ENCODE peak calls at places on chromosomes 4 and X, in eight cellular contexts. H is substantia nigra; T is psoas muscle; F is activated gamma-delta T cell treated with Interleukin-2 at 50 U/mL for 16 hours; O is activated CD4-positive, alpha-beta T cell treated with anti-CD3 and anti-CD28 coated beads, Interleukin-2, amount 50 U/mL, for 1 hour; U is GM18507; M is PC-3; L is iris pigment epithelial cell. S is an unnamed sample.

GRCh38 chrX:2282490-2283090 is 218.2 kb downstream of the DHRSX start:
- DNase-seq in T (no peak), U (no peak), M (no peak), H (no peak), F (no peak), L (no peak), O (no peak), S (no peak)

GRCh38 chr4:153611679-153612078 is 72.4 kb upstream of the TLR2 start:
- DNase-seq in M (peak; percentile 57), O (no peak), H (no peak), F (no peak), L (peak; percentile 76), T (no peak), U (no peak), S (peak; percentile 38)

GRCh38 chr4:37423310-37423709 is 178.8 kb downstream of the NWD2 start:
- DNase-seq in T (no peak), F (no peak), O (no peak), U (no peak), L (no peak), M (no peak), H (no peak), S (no peak)

GRCh38 chrX:1719270-1719669 is 104.4 kb downstream of the ASMT start:
- DNase-seq in M (peak; percentile 6), F (no peak), H (no peak), L (no peak), U (no peak), T (no peak), O (no peak), S (no peak)

GRCh38 chrX:19883878-19884277 is 3.5 kb downstream of the SH3KBP1 start:
- DNase-seq in L (no peak), U (no peak), H (no peak), M (peak; percentile 76), F (peak; percentile 20), O (peak; percentile 14), T (no peak), S (peak; percentile 25)

GRCh38 chr4:150415213-150415612 is 166.7 kb upstream of the MAB21L2 start:
- DNase-seq in H (no peak), O (no peak), M (no peak), U (no peak), F (no peak), L (peak; percentile 35), T (no peak), S (no peak)

GRCh38 chr4:99856166-99856565 is 38.1 kb downstream of the LAMTOR3 start:
- DNase-seq in O (no peak), F (no peak), L (peak; percentile 82), T (no peak), H (no peak), U (no peak), M (peak; percentile 48), S (peak; percentile 80)

GRCh38 chr4:122218762-122219161 is 66.6 kb downstream of the BLTP1 start:
- DNase-seq in F (no peak), M (peak; percentile 13), O (no peak), L (peak; percentile 10), H (no peak), T (no peak), U (no peak), S (peak; percentile 11)

GRCh38 chrX:56785442-56785841 is 56.4 kb downstream of the NBDY start:
- DNase-seq in T (no peak), O (no peak), L (no peak), U (no peak), F (no peak), H (no peak), M (no peak), S (no peak)

GRCh38 chr4:139154134-139154421 is 22.9 kb downstream of the ELF2 start:
- DNase-seq in F (no peak), L (no peak), O (no peak), M (no peak), H (no peak), U (no peak), T (no peak), S (no peak)

GRCh38 chr4:152408514-152409327 is 127.2 kb downstream of the FBXW7 start:
- DNase-seq in L (peak; percentile 58), M (peak; percentile 55), F (no peak), H (no peak), O (no peak), T (no peak), U (no peak), S (peak; percentile 54)

GRCh38 chr4:180422989-180423766 is 1820.0 kb upstream of the TENM3 start:
- DNase-seq in T (no peak), F (no peak), U (no peak), O (no peak), H (no peak), L (no peak), M (no peak), S (no peak)

GRCh38 chr4:185238261-185238681 is 28.9 kb downstream of the SNX25 start:
- DNase-seq in T (no peak), H (no peak), M (no peak), O (no peak), L (peak; percentile 83), U (no peak), F (no peak), S (no peak)

GRCh38 chr4:6926081-6926480 is 16.5 kb downstream of the TBC1D14 start:
- DNase-seq in T (no peak), H (no peak), L (no peak), F (no peak), U (no peak), M (no peak), O (no peak), S (no peak)

GRCh38 chr4:114100288-114101031 is 121.0 kb upstream of the ARSJ start:
- DNase-seq in L (no peak), H (no peak), U (no peak), F (no peak), M (peak; percentile 22), O (no peak), T (no peak), S (no peak)

GRCh38 chr4:7894677-7895181 is 44.9 kb downstream of the AFAP1 start:
- DNase-seq in F (no peak), T (no peak), L (no peak), M (no peak), H (no peak), U (no peak), O (no peak), S (no peak)

GRCh38 chr4:48698029-48698901 is 81.8 kb downstream of the FRYL start:
- DNase-seq in U (no peak), O (no peak), L (peak; percentile 96), F (no peak), T (peak; percentile 30), H (no peak), M (peak; percentile 81), S (peak; percentile 92)

GRCh38 chrX:135893294-135893817 is at the start of the genes CT45A10 and SAGE1:
- DNase-seq in O (no peak), U (no peak), M (no peak), H (no peak), T (no peak), F (no peak), L (no peak), S (no peak)

GRCh38 chr4:55121246-55121645 is 4.1 kb downstream of the KDR start:
- DNase-seq in T (no peak), O (no peak), M (peak; percentile 29), F (no peak), L (no peak), H (no peak), U (no peak), S (no peak)

GRCh38 chr4:4361883-4362282 is 25.0 kb upstream of the NSG1 start:
- DNase-seq in M (no peak), L (no peak), O (no peak), U (no peak), H (no peak), F (no peak), T (no peak), S (no peak)

GRCh38 chr4:93710101-93710846 is 118.3 kb upstream of the ATOH1 start:
- DNase-seq in L (no peak), M (peak; percentile 49), U (no peak), T (no peak), F (no peak), H (peak; percentile 2), O (no peak), S (no peak)

GRCh38 chrX:139642241-139642927 is 65.6 kb downstream of the MCF2 start:
- DNase-seq in L (peak; percentile 0), M (no peak), F (no peak), H (no peak), U (no peak), T (no peak), O (no peak), S (peak; percentile 43)

GRCh38 chr4:1223841-1224809 is 24.8 kb downstream of the CTBP1 start:
- DNase-seq in T (no peak), F (no peak), H (no peak), L (no peak), U (no peak), M (no peak), O (no peak), S (no peak)

GRCh38 chr4:94447754-94448411 is 3.9 kb upstream of the PDLIM5 start:
- DNase-seq in T (no peak), H (no peak), O (no peak), F (no peak), L (no peak), M (peak; percentile 36), U (no peak), S (peak; percentile 83)

GRCh38 chr4:89788243-89789072 is 48.5 kb downstream of the SNCA start:
- DNase-seq in T (peak; percentile 24), M (no peak), O (no peak), L (peak; percentile 36), U (no peak), F (no peak), H (no peak), S (peak; percentile 38)

GRCh38 chr4:55124337-55125076 is 888 bp downstream of the KDR start:
- DNase-seq in F (no peak), T (no peak), M (no peak), U (no peak), H (no peak), L (peak; percentile 23), O (no peak), S (no peak)

GRCh38 chrX:13151806-13152510 is 107.5 kb upstream of the FAM9C start:
- DNase-seq in H (no peak), F (peak; percentile 17), L (no peak), O (peak; percentile 13), T (no peak), M (no peak), U (no peak), S (no peak)

GRCh38 chr4:144709793-144710525 is 64.0 kb downstream of the HHIP start:
- DNase-seq in F (no peak), H (no peak), O (no peak), U (no peak), T (no peak), L (peak; percentile 26), M (peak; percentile 90), S (peak; percentile 97)

S was measured in renal cortical epithelial cell.